ENCODE peak calls at places on chromosomes 16 and 17, in nine cellular contexts. W is ascending aorta, F is heart right ventricle, B is body of pancreas, R is kidney epithelial cell, P is tibial artery, N is AG04450, E is BE2C, Q is A549. L is an unnamed sample.

GRCh38 chr16:89442588-89442987 is 47.8 kb downstream of the ANKRD11 start:
- DNase-seq in W (no peak), F (no peak), B (no peak), R (no peak), P (no peak), N (no peak), E (no peak), Q (no peak), L (no peak)

GRCh38 chr17:8117980-8118768 is at the start of gene ALOXE3:
- DNase-seq in W (no peak), F (peak), B (peak), R (no peak), P (no peak), N (no peak), E (peak), Q (peak), L (no peak)

GRCh38 chr17:34369196-34369500 is 6.1 kb upstream of the CCL1 start:
- DNase-seq in W (no peak), F (no peak), B (no peak), R (no peak), P (no peak), N (no peak), E (no peak), Q (no peak), L (no peak)

GRCh38 chr16:54145881-54146280 is 140.7 kb downstream of the IRX3 start:
- DNase-seq in W (no peak), F (no peak), B (no peak), R (no peak), P (no peak), N (no peak), E (no peak), Q (no peak), L (no peak)

GRCh38 chr17:64608571-64608981 is 53.5 kb downstream of the SMURF2 start:
- DNase-seq in W (no peak), F (no peak), B (no peak), R (no peak), P (no peak), N (no peak), E (no peak), Q (no peak), L (no peak)

GRCh38 chr17:7834554-7834890 is 505 bp downstream of the KDM6B start:
- DNase-seq in W (no peak), F (peak), B (peak), R (no peak), P (peak), N (no peak), E (no peak), Q (peak), L (peak)

GRCh38 chr17:69466905-69467630 is 52.6 kb downstream of the MAP2K6 start:
- DNase-seq in W (no peak), F (no peak), B (peak), R (peak), P (no peak), N (no peak), E (no peak), Q (peak), L (no peak)

GRCh38 chr16:3953728-3954410 is 73.4 kb upstream of the CREBBP start:
- DNase-seq in W (no peak), F (no peak), B (no peak), R (no peak), P (peak), N (no peak), E (no peak), Q (no peak), L (no peak)

GRCh38 chr16:31471875-31472558 is at the start of gene TGFB1I1:
- DNase-seq in W (no peak), F (peak), B (no peak), R (no peak), P (peak), N (peak), E (peak), Q (peak), L (no peak)

GRCh38 chr16:31880322-31880979 is 6.8 kb downstream of the ZNF267 start:
- DNase-seq in W (no peak), F (peak), B (peak), R (no peak), P (no peak), N (no peak), E (no peak), Q (no peak), L (no peak)

GRCh38 chr17:79942011-79942405 is 93.7 kb downstream of the TBC1D16 start:
- DNase-seq in W (no peak), F (no peak), B (peak), R (no peak), P (no peak), N (no peak), E (peak), Q (no peak), L (no peak)

GRCh38 chr16:58098207-58099096 is 30.7 kb downstream of the CFAP20 start:
- DNase-seq in W (no peak), F (no peak), B (no peak), R (no peak), P (no peak), N (no peak), E (no peak), Q (peak), L (no peak)

GRCh38 chr17:53765609-53766008 is 57.1 kb upstream of the KIF2B start:
- DNase-seq in W (no peak), F (no peak), B (no peak), R (no peak), P (no peak), N (no peak), E (no peak), Q (no peak), L (no peak)

DNA sequence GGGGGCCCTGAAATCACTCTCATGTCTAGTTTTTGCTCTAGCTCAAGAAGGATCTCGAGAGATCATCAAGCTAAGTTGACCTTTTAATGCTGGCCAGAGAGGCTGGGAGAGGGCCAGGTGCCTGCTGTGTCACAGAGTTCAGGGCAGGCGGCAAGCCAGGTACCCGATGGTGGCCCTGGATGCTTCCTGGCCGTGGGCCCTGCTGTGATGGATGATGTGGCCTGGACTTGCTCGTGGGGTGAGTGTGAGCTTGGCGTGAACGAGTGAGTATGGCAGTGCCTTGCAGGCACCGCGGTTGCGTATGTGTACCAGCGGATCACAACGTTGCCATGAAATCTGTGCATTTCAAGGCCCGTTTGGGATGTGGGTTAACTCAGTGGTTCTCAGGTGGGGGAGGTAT is 7.4 kb downstream of the IRF8 start:
- DNase-seq in W (no peak), F (no peak), B (no peak), R (no peak), P (no peak), N (no peak), E (no peak), Q (no peak), L (no peak)
- H3K4me3 ChIP-seq in W (no peak), F (no peak), B (no peak), R (no peak), P (no peak), N (no peak), E (no peak), Q (no peak), L (no peak)

GRCh38 chr17:39684369-39685043 is 3.4 kb downstream of the PGAP3 start:
- DNase-seq in W (no peak), F (no peak), B (no peak), R (no peak), P (no peak), N (no peak), E (no peak), Q (no peak), L (no peak)

GRCh38 chr17:39687101-39687545 is 734 bp downstream of the PGAP3 start:
- DNase-seq in W (no peak), F (no peak), B (no peak), R (no peak), P (no peak), N (no peak), E (no peak), Q (no peak), L (no peak)

GRCh38 chr17:39688475-39688835 is 598 bp upstream of the PGAP3 start:
- DNase-seq in W (no peak), F (no peak), B (no peak), R (no peak), P (no peak), N (no peak), E (no peak), Q (no peak), L (no peak)

GRCh38 chr17:39688945-39689344 is 1.1 kb upstream of the PGAP3 start:
- DNase-seq in W (no peak), F (no peak), B (no peak), R (no peak), P (no peak), N (no peak), E (no peak), Q (no peak), L (no peak)

DNA sequence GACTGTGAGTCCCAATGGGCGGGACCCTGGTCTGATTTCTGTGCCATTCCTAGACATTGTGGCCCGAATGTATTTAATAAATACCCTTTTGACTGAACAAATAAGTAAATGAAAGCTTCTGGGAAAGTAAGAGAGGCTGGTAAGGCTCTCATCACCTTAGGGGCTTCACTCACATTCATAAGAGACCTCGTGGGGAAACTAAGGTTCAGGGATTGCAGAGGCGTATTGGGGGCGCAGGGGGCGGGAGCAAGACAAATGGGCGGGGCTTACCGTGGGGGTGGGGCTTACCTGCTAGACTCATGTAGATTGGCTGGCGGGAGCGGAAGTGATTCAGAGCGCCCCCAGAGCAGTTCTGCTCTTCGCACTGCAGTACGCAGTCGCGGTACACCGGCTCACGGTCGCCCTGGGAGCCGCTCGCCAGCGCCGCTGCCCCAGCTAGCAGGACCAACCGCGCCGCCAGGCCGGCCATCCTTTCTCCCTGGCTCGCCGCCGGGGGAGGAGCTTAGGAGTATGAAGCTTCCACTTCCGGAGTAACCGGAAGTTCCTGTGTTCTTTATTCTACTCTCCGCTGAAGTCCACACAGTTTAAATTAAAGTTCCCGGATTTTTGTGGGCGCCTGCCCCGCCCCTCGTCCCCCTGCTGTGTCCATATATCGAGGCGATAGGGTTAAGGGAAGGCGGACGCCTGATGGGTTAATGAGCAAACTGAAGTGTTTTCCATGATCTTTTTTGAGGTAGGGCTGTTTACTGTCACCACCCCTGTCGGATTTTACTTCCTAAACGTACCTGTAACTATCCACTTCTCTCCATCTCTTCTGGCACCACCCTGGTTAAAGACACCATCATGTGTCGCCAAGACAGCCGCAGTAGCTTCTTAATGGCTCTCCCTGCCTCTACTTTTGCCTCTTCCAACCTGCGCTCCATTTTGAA is at the start of gene PGAP3:
- DNase-seq in W (peak), F (peak), B (peak), R (peak), P (peak), N (peak), E (peak), Q (peak), L (peak)
- TF ChIP-seq CTCF in W (no peak), F (no peak), B (no peak), R (no peak), P (no peak), N (no peak), E (no peak), Q (peak), L (no peak)

GRCh38 chr17:46771601-46772012 is 46.9 kb downstream of the WNT3 start:
- DNase-seq in W (no peak), F (no peak), B (no peak), R (no peak), P (no peak), N (no peak), E (peak), Q (peak), L (no peak)

GRCh38 chr17:46769531-46770438 is 48.7 kb downstream of the WNT3 start:
- DNase-seq in W (no peak), F (no peak), B (no peak), R (no peak), P (peak), N (no peak), E (no peak), Q (no peak), L (no peak)

GRCh38 chr17:46770818-46771600 is 47.5 kb downstream of the WNT3 start:
- DNase-seq in W (no peak), F (no peak), B (no peak), R (no peak), P (peak), N (no peak), E (peak), Q (peak), L (no peak)

GRCh38 chr17:46772013-46772878 is 46.2 kb downstream of the WNT3 start:
- DNase-seq in W (no peak), F (no peak), B (peak), R (no peak), P (peak), N (no peak), E (no peak), Q (peak), L (peak)

GRCh38 chr17:46770439-46770817 is 48.1 kb downstream of the WNT3 start:
- DNase-seq in W (no peak), F (no peak), B (no peak), R (no peak), P (no peak), N (no peak), E (no peak), Q (no peak), L (no peak)
- H3K4me3 ChIP-seq in W (no peak), F (no peak), B (no peak), R (no peak), P (no peak), N (no peak), E (peak), Q (peak), L (no peak)

GRCh38 chr17:13931111-13931526 is 138.2 kb upstream of the COX10 start:
- DNase-seq in W (no peak), F (peak), B (peak), R (no peak), P (no peak), N (no peak), E (no peak), Q (no peak), L (peak)

GRCh38 chr17:13921841-13922776 is 147.2 kb upstream of the COX10 start:
- DNase-seq in W (no peak), F (no peak), B (no peak), R (no peak), P (no peak), N (no peak), E (no peak), Q (no peak), L (no peak)

GRCh38 chr17:13922885-13923284 is 146.4 kb upstream of the COX10 start:
- DNase-seq in W (no peak), F (no peak), B (no peak), R (no peak), P (no peak), N (no peak), E (no peak), Q (no peak), L (no peak)

GRCh38 chr17:13920413-13920812 is 148.9 kb upstream of the COX10 start:
- DNase-seq in W (no peak), F (no peak), B (no peak), R (no peak), P (no peak), N (no peak), E (no peak), Q (no peak), L (no peak)

DNA sequence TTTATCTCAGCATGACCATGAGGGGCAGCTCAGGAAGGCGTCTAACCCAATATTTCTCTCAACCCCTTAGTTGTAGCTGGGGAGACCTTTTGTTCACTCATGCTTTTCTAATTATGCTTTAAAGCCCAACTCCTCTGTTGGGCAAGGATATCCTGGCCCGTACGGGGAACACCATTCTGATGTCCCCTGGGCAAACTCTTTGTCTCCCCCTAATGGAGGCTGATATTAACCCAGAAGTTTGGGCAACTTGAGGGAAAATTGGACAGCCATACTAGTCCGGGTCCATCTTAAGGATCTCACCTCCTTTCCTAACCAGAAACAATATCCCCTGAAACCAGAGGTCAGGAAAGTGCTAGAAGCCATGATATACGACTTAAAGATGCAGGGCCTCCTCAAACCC is 143.7 kb upstream of the COX10 start:
- DNase-seq in W (no peak), F (no peak), B (no peak), R (no peak), P (no peak), N (no peak), E (no peak), Q (no peak), L (no peak)
- TF ChIP-seq CTCF in W (no peak), F (peak), B (no peak), R (no peak), P (no peak), N (no peak), E (peak), Q (no peak), L (no peak)

DNA sequence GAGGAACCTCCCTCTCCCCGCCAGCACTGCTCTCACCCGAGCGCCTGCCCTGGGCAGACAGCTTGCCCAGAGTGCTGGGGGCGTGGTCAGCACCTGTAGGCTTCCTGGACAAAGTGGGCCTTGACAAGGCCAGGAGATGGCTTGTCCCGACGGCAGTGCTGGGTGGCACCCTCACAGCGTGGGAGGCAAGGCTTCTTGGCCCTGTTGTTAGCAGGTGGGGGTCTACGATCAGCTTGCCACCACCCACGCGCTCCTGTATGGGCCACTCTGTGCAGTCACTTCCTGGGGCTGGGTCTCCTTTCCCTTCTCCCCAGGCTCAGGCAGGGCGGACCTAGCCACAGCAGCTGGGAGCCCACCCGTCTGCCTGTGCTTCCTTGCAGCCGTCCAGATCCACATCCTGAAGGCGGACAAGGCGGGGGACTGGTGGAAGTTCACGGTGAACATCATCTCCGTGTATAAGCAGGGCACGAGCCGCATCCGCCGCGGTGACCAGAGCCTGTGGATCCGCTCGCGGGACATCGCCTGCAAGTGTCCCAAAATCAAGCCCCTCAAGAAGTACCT is 218.0 kb downstream of the NTN1 start:
- DNase-seq in W (no peak), F (no peak), B (peak), R (no peak), P (no peak), N (no peak), E (no peak), Q (no peak), L (no peak)
- H3K4me3 ChIP-seq in W (peak), F (peak), B (no peak), R (peak), P (peak), N (peak), E (no peak), Q (peak), L (no peak)

DNA sequence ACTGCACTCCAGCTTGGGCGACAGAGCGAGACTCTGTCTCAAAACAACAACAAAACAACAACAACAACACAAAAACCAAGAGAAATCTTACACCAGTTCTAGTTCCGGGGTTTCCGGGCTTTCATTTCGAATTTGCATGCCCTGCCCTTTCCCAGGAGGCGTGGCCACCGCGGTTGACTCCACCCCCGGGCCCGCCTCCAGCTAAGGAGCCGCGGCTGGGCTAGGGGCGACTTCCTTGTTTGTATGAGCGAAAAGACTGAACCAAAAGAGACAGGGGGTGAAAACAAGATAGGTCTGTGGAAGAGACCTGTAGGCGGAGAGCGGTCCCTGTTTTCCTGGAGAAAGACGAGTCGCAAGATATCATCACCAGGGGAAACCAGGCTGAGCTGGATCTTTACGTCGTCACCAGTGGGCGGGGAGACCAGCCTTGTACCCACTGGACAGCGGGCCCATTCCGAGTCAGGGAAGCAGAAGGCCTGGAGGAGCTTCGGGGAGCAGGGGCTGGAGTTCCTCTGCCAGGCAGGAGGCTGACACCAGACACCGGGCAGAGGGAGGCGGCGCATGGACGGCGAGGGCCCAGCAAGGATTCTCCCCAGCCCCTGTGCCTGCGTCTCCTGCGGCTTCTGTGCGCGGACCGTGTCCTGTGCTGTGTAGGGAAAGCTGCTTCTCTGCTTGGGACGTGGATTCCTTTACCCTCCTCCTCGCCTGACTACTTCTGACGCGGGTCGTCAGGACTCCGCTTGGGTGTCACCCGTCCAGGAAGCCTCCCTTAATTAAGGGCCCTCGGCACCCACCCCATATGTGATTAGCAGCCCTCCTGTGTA is 10.4 kb upstream of the ARL4D start:
- DNase-seq in W (peak), F (peak), B (peak), R (no peak), P (peak), N (peak), E (peak), Q (peak), L (peak)
- TF ChIP-seq CTCF in W (no peak), F (no peak), B (no peak), R (no peak), P (peak), N (no peak), E (no peak), Q (no peak), L (no peak)

DNA sequence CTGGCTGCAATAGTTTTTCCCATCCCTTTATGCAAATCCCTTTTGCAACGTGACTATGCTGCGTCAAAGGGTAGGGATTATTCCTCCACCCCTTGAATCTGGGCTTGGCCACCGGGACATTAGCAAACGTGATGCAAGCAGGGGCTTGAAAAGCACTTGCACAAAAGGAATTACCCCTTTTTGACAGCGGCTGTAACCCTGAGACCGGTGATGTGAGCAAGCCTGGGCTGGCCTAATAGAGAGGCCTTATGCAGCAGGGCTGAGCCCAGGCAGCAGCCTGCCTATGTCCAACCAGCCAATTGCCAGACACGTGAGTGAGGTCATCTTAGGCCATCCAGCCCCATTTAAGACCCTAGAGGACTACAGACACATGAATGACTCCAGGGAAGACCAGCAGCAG is 30.4 kb upstream of the PAFAH1B1 start:
- DNase-seq in W (no peak), F (no peak), B (no peak), R (no peak), P (no peak), N (no peak), E (peak), Q (no peak), L (no peak)
- H3K4me3 ChIP-seq in W (no peak), F (no peak), B (no peak), R (no peak), P (no peak), N (no peak), E (no peak), Q (no peak), L (no peak)

L was measured in lung.